ENCODE peak calls at places on chromosomes 13 and 19, in eight cellular contexts. X, A, U, I, P, R, K and B are unnamed samples.

GRCh38 chr19:32238076-32238475 is 107.3 kb upstream of the ZNF507 start:
- DNase-seq in U (no peak), A (no peak), P (no peak), I (no peak), R (no peak), X (no peak), K (no peak), B (no peak)

GRCh38 chr13:112905619-112905989 is 63.4 kb upstream of the MCF2L start:
- DNase-seq in U (no peak), K (no peak), I (no peak), P (no peak), R (no peak), A (no peak), X (no peak), B (no peak)

GRCh38 chr13:110127986-110128511 is 178.9 kb downstream of the COL4A1 start:
- DNase-seq in I (no peak), K (no peak), U (no peak), X (no peak), A (no peak), R (no peak), P (no peak), B (no peak)

GRCh38 chr13:91359566-91359965 is 12.1 kb downstream of the MIR17HG start:
- DNase-seq in P (no peak), X (no peak), A (no peak), I (no peak), R (no peak), K (no peak), U (no peak), B (no peak)

GRCh38 chr19:1057185-1057857 is 9.6 kb upstream of the ARHGAP45 start:
- DNase-seq in K (no peak), X (peak; percentile 73), P (no peak), A (no peak), I (no peak), R (no peak), U (no peak), B (no peak)

GRCh38 chr13:108834193-108834592 is 204.8 kb downstream of the MYO16 start:
- DNase-seq in A (no peak), X (no peak), K (no peak), U (no peak), R (no peak), P (no peak), I (no peak), B (no peak)

GRCh38 chr19:53537523-53538377 is at the start of gene ZNF331:
- DNase-seq in R (peak; percentile 84), I (peak; percentile 2), P (peak; percentile 85), K (peak; percentile 34), U (peak; percentile 88), X (peak; percentile 88), A (peak; percentile 39), B (no peak)

GRCh38 chr13:30364133-30364532 is 56.8 kb upstream of the KATNAL1 start:
- DNase-seq in I (no peak), X (peak; percentile 19), P (no peak), K (no peak), U (no peak), R (no peak), A (no peak), B (no peak)

GRCh38 chr19:18798384-18799352 is 7.6 kb upstream of the COMP start:
- DNase-seq in A (no peak), X (no peak), K (no peak), U (no peak), R (no peak), I (peak; percentile 32), P (peak; percentile 83), B (no peak)

GRCh38 chr19:17194608-17195007 is 20.5 kb upstream of the USE1 start:
- DNase-seq in X (no peak), A (no peak), K (no peak), P (no peak), R (no peak), I (no peak), U (no peak), B (no peak)

GRCh38 chr13:84999252-84999651 is 800.0 kb downstream of the SLITRK6 start:
- DNase-seq in A (no peak), R (no peak), I (no peak), P (no peak), X (no peak), K (no peak), U (no peak), B (no peak)

GRCh38 chr13:79480954-79481684 is at the start of gene NDFIP2:
- DNase-seq in I (peak; percentile 87), K (no peak), P (peak; percentile 72), R (peak; percentile 91), X (peak; percentile 90), U (peak; percentile 93), A (no peak), B (peak; percentile 58)

GRCh38 chr19:49879243-49879960 is 1.9 kb downstream of the TBC1D17 start:
- DNase-seq in U (no peak), A (no peak), R (no peak), P (no peak), I (no peak), K (no peak), X (no peak), B (no peak)

GRCh38 chr19:38702278-38702677 is 42.0 kb downstream of the CAPN12 start:
- DNase-seq in R (no peak), I (no peak), A (no peak), K (no peak), P (peak; percentile 34), X (no peak), U (no peak), B (no peak)

GRCh38 chr13:94703271-94703670 is 9.1 kb downstream of the SOX21 start:
- DNase-seq in X (no peak), I (no peak), P (peak; percentile 50), K (no peak), U (no peak), A (no peak), R (no peak), B (no peak)

GRCh38 chr19:40231544-40232424 is 5.3 kb upstream of the CCNP start:
- DNase-seq in P (peak; percentile 88), R (no peak), U (no peak), I (no peak), A (no peak), K (no peak), X (peak; percentile 33), B (no peak)

GRCh38 chr13:25761041-25761440 is 290.8 kb downstream of the SHISA2 start:
- DNase-seq in I (no peak), X (no peak), R (no peak), U (no peak), P (no peak), A (no peak), K (no peak), B (no peak)